ENCODE peak calls at places on chromosomes 2 and 18, in nine cellular contexts. One of them, this sample, is unnamed. For H3K27me3, the result is how much of the 10 kb centered on the place peaks cover.

GRCh38 chr18:23250893-23251656 is 115.8 kb downstream of the CABLES1 start:
- DNase-seq in HL-60: peak
- DNase-seq in sigmoid colon: no peak
- DNase-seq in suprapubic skin: no peak
- DNase-seq in endothelial cell of umbilical vein: no peak
- DNase-seq in upper lobe of left lung: peak
- DNase-seq in transverse colon: no peak
- DNase-seq in spleen: no peak
- DNase-seq in breast epithelium: no peak
- DNase-seq in this sample: no peak

GRCh38 chr2:173288561-173288960 is 66.1 kb upstream of the CDCA7 start:
- DNase-seq in spleen: no peak
- DNase-seq in HL-60: no peak
- DNase-seq in transverse colon: no peak
- DNase-seq in sigmoid colon: no peak
- DNase-seq in suprapubic skin: no peak
- DNase-seq in breast epithelium: no peak
- DNase-seq in endothelial cell of umbilical vein: no peak
- DNase-seq in upper lobe of left lung: no peak
- DNase-seq in this sample: no peak

GRCh38 chr18:24601624-24602023 is 141.2 kb downstream of the HRH4 start:
- DNase-seq in suprapubic skin: no peak
- DNase-seq in HL-60: no peak
- DNase-seq in sigmoid colon: no peak
- DNase-seq in spleen: no peak
- DNase-seq in transverse colon: no peak
- DNase-seq in upper lobe of left lung: no peak
- DNase-seq in breast epithelium: no peak
- DNase-seq in endothelial cell of umbilical vein: no peak
- DNase-seq in this sample: no peak

GRCh38 chr2:10238991-10239485 is 63.7 kb upstream of the HPCAL1 start:
- DNase-seq in spleen: peak
- DNase-seq in upper lobe of left lung: no peak
- DNase-seq in sigmoid colon: peak
- DNase-seq in endothelial cell of umbilical vein: no peak
- DNase-seq in suprapubic skin: peak
- DNase-seq in transverse colon: no peak
- DNase-seq in breast epithelium: no peak
- DNase-seq in HL-60: no peak
- DNase-seq in this sample: no peak

GRCh38 chr18:12307871-12308385 is at the start of gene TUBB6:
- DNase-seq in suprapubic skin: peak
- DNase-seq in endothelial cell of umbilical vein: peak
- DNase-seq in spleen: peak
- DNase-seq in breast epithelium: peak
- DNase-seq in sigmoid colon: peak
- DNase-seq in upper lobe of left lung: peak
- DNase-seq in transverse colon: peak
- DNase-seq in HL-60: no peak
- DNase-seq in this sample: no peak

GRCh38 chr2:98510322-98510662 is 65.6 kb downstream of the INPP4A start:
- DNase-seq in transverse colon: no peak
- DNase-seq in spleen: no peak
- DNase-seq in HL-60: no peak
- DNase-seq in upper lobe of left lung: no peak
- DNase-seq in endothelial cell of umbilical vein: no peak
- DNase-seq in breast epithelium: no peak
- DNase-seq in sigmoid colon: no peak
- DNase-seq in suprapubic skin: no peak
- DNase-seq in this sample: peak

GRCh38 chr2:236943841-236944513 is 141.7 kb upstream of the COPS8 start:
- DNase-seq in spleen: no peak
- DNase-seq in endothelial cell of umbilical vein: no peak
- DNase-seq in breast epithelium: no peak
- DNase-seq in upper lobe of left lung: no peak
- DNase-seq in transverse colon: no peak
- DNase-seq in suprapubic skin: no peak
- DNase-seq in sigmoid colon: no peak
- DNase-seq in HL-60: no peak
- DNase-seq in this sample: peak

GRCh38 chr2:112692496-112692911 is 28.3 kb upstream of the NT5DC4 start:
- DNase-seq in suprapubic skin: peak
- DNase-seq in spleen: no peak
- DNase-seq in transverse colon: peak
- DNase-seq in endothelial cell of umbilical vein: peak
- DNase-seq in HL-60: peak
- DNase-seq in breast epithelium: peak
- DNase-seq in upper lobe of left lung: peak
- DNase-seq in sigmoid colon: no peak
- DNase-seq in this sample: no peak

GRCh38 chr2:149894226-149894625 is 306.7 kb upstream of the MMADHC start:
- DNase-seq in sigmoid colon: no peak
- DNase-seq in breast epithelium: no peak
- DNase-seq in suprapubic skin: no peak
- DNase-seq in transverse colon: no peak
- DNase-seq in spleen: no peak
- DNase-seq in HL-60: no peak
- DNase-seq in upper lobe of left lung: no peak
- DNase-seq in endothelial cell of umbilical vein: no peak
- DNase-seq in this sample: no peak

GRCh38 chr2:189798312-189799029 is 14.2 kb downstream of the PMS1 start:
- DNase-seq in transverse colon: no peak
- DNase-seq in breast epithelium: no peak
- DNase-seq in endothelial cell of umbilical vein: peak
- DNase-seq in suprapubic skin: no peak
- DNase-seq in spleen: no peak
- DNase-seq in HL-60: no peak
- DNase-seq in sigmoid colon: no peak
- DNase-seq in upper lobe of left lung: no peak
- DNase-seq in this sample: no peak

GRCh38 chr18:67513285-67513684 is 3.2 kb downstream of the DSEL start:
- DNase-seq in upper lobe of left lung: no peak
- DNase-seq in suprapubic skin: no peak
- DNase-seq in transverse colon: no peak
- DNase-seq in breast epithelium: no peak
- DNase-seq in sigmoid colon: no peak
- DNase-seq in spleen: no peak
- DNase-seq in HL-60: no peak
- DNase-seq in endothelial cell of umbilical vein: peak
- DNase-seq in this sample: no peak

GRCh38 chr2:112149194-112149593 is 11.0 kb downstream of the FBLN7 start:
- DNase-seq in upper lobe of left lung: no peak
- DNase-seq in spleen: no peak
- DNase-seq in suprapubic skin: no peak
- DNase-seq in HL-60: no peak
- DNase-seq in sigmoid colon: no peak
- DNase-seq in endothelial cell of umbilical vein: no peak
- DNase-seq in transverse colon: no peak
- DNase-seq in breast epithelium: no peak
- DNase-seq in this sample: peak

GRCh38 chr2:11155326-11156059 is at the start of gene SLC66A3:
- DNase-seq in upper lobe of left lung: no peak
- DNase-seq in sigmoid colon: no peak
- DNase-seq in spleen: peak
- DNase-seq in breast epithelium: no peak
- DNase-seq in transverse colon: no peak
- DNase-seq in endothelial cell of umbilical vein: peak
- DNase-seq in suprapubic skin: no peak
- DNase-seq in HL-60: peak
- DNase-seq in this sample: peak

GRCh38 chr18:51193621-51194287 is 3.7 kb downstream of the MEX3C start:
- DNase-seq in breast epithelium: no peak
- DNase-seq in suprapubic skin: no peak
- DNase-seq in endothelial cell of umbilical vein: peak
- DNase-seq in spleen: no peak
- DNase-seq in upper lobe of left lung: no peak
- DNase-seq in transverse colon: no peak
- DNase-seq in sigmoid colon: no peak
- DNase-seq in HL-60: no peak
- DNase-seq in this sample: no peak
- H3K4me3 ChIP-seq in breast epithelium: no peak
- H3K4me3 ChIP-seq in suprapubic skin: peak
- H3K4me3 ChIP-seq in endothelial cell of umbilical vein: peak
- H3K4me3 ChIP-seq in spleen: no peak
- H3K4me3 ChIP-seq in upper lobe of left lung: peak
- H3K4me3 ChIP-seq in transverse colon: no peak
- H3K4me3 ChIP-seq in sigmoid colon: no peak
- H3K4me3 ChIP-seq in HL-60: no peak
- H3K4me3 ChIP-seq in this sample: no peak

GRCh38 chr2:118834440-118834810 is 13.0 kb downstream of the EN1 start:
- DNase-seq in spleen: peak
- DNase-seq in suprapubic skin: peak
- DNase-seq in HL-60: no peak
- DNase-seq in upper lobe of left lung: no peak
- DNase-seq in transverse colon: no peak
- DNase-seq in sigmoid colon: no peak
- DNase-seq in breast epithelium: no peak
- DNase-seq in endothelial cell of umbilical vein: no peak
- DNase-seq in this sample: no peak

GRCh38 chr2:118837067-118837466 is 10.4 kb downstream of the EN1 start:
- DNase-seq in breast epithelium: no peak
- DNase-seq in HL-60: no peak
- DNase-seq in sigmoid colon: no peak
- DNase-seq in upper lobe of left lung: no peak
- DNase-seq in suprapubic skin: peak
- DNase-seq in endothelial cell of umbilical vein: no peak
- DNase-seq in transverse colon: no peak
- DNase-seq in spleen: peak
- DNase-seq in this sample: no peak

GRCh38 chr2:118836411-118836930 is 11.0 kb downstream of the EN1 start:
- DNase-seq in HL-60: no peak
- DNase-seq in transverse colon: no peak
- DNase-seq in spleen: peak
- DNase-seq in sigmoid colon: no peak
- DNase-seq in endothelial cell of umbilical vein: no peak
- DNase-seq in upper lobe of left lung: no peak
- DNase-seq in breast epithelium: no peak
- DNase-seq in suprapubic skin: peak
- DNase-seq in this sample: no peak

GRCh38 chr2:118834901-118835738 is 12.3 kb downstream of the EN1 start:
- DNase-seq in breast epithelium: no peak
- DNase-seq in HL-60: no peak
- DNase-seq in sigmoid colon: no peak
- DNase-seq in suprapubic skin: peak
- DNase-seq in endothelial cell of umbilical vein: no peak
- DNase-seq in transverse colon: no peak
- DNase-seq in spleen: peak
- DNase-seq in upper lobe of left lung: no peak
- DNase-seq in this sample: no peak

DNA sequence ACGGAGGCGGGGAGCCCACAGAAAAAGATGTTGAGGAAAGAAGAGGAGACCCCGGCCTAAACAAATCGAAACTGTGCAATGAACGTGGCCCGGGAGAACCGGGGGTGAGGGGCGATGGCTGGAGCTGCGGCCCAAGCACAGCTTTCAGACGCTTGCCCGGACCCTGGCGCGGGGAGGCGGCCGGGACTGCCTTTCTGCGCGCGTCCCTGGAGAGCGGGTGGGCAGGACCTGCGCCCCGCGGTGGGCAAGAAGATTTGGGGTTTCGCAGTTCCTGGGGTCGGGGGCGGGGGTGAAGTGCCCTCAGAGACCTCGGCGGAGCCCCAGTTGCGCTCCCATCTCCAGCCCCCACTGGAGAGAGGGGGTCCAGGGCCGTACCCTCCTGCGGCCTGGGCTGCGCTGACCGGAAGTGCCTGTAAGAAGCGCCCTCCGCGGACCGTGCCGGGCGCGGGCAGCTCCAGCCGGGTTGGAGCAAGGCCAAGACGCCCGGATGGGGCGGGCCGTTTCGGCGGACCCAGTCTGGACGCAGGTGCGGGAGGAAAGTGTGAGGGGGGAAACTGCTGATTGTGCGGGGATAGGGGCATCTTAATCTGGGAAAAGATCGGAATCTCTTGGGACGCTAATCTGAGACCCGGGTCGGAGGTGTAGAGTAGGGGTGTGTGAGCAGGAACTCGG is 11.6 kb downstream of the EN1 start:
- DNase-seq in upper lobe of left lung: no peak
- DNase-seq in suprapubic skin: peak
- DNase-seq in breast epithelium: no peak
- DNase-seq in sigmoid colon: no peak
- DNase-seq in spleen: peak
- DNase-seq in transverse colon: no peak
- DNase-seq in HL-60: no peak
- DNase-seq in endothelial cell of umbilical vein: no peak
- DNase-seq in this sample: no peak
- H3K27me3 ChIP-seq in upper lobe of left lung: under half
- H3K27me3 ChIP-seq in suprapubic skin: half or more
- H3K27me3 ChIP-seq in breast epithelium: under half
- H3K27me3 ChIP-seq in sigmoid colon: half or more
- H3K27me3 ChIP-seq in spleen: half or more
- H3K27me3 ChIP-seq in transverse colon: half or more
- H3K27me3 ChIP-seq in HL-60: half or more
- H3K27me3 ChIP-seq in endothelial cell of umbilical vein: half or more
- H3K27me3 ChIP-seq in this sample: under half

GRCh38 chr2:20637147-20637546 is 13.8 kb downstream of the HS1BP3 start:
- DNase-seq in endothelial cell of umbilical vein: no peak
- DNase-seq in upper lobe of left lung: no peak
- DNase-seq in transverse colon: no peak
- DNase-seq in suprapubic skin: no peak
- DNase-seq in HL-60: no peak
- DNase-seq in breast epithelium: peak
- DNase-seq in sigmoid colon: peak
- DNase-seq in spleen: peak
- DNase-seq in this sample: no peak
- TF ChIP-seq POLR2AphosphoS5 in endothelial cell of umbilical vein: no peak
- TF ChIP-seq POLR2AphosphoS5 in upper lobe of left lung: no peak
- TF ChIP-seq POLR2AphosphoS5 in transverse colon: peak
- TF ChIP-seq POLR2AphosphoS5 in suprapubic skin: no peak
- TF ChIP-seq POLR2AphosphoS5 in HL-60: no peak
- TF ChIP-seq POLR2AphosphoS5 in breast epithelium: no peak
- TF ChIP-seq POLR2AphosphoS5 in sigmoid colon: peak
- TF ChIP-seq POLR2AphosphoS5 in spleen: no peak
- TF ChIP-seq POLR2AphosphoS5 in this sample: peak

GRCh38 chr2:230429513-230429912 is 13.5 kb downstream of the SP100 start:
- DNase-seq in endothelial cell of umbilical vein: no peak
- DNase-seq in breast epithelium: no peak
- DNase-seq in transverse colon: no peak
- DNase-seq in spleen: no peak
- DNase-seq in suprapubic skin: no peak
- DNase-seq in HL-60: no peak
- DNase-seq in sigmoid colon: no peak
- DNase-seq in upper lobe of left lung: no peak
- DNase-seq in this sample: no peak

GRCh38 chr2:230435431-230435830 is 19.4 kb downstream of the SP100 start:
- DNase-seq in spleen: no peak
- DNase-seq in endothelial cell of umbilical vein: no peak
- DNase-seq in sigmoid colon: no peak
- DNase-seq in HL-60: no peak
- DNase-seq in upper lobe of left lung: no peak
- DNase-seq in transverse colon: no peak
- DNase-seq in suprapubic skin: no peak
- DNase-seq in breast epithelium: no peak
- DNase-seq in this sample: no peak

GRCh38 chr2:230439590-230439989 is 23.6 kb downstream of the SP100 start:
- DNase-seq in suprapubic skin: no peak
- DNase-seq in transverse colon: no peak
- DNase-seq in breast epithelium: no peak
- DNase-seq in upper lobe of left lung: no peak
- DNase-seq in HL-60: no peak
- DNase-seq in spleen: no peak
- DNase-seq in sigmoid colon: no peak
- DNase-seq in endothelial cell of umbilical vein: peak
- DNase-seq in this sample: no peak

GRCh38 chr2:230430957-230431635 is 15.1 kb downstream of the SP100 start:
- DNase-seq in upper lobe of left lung: no peak
- DNase-seq in HL-60: no peak
- DNase-seq in suprapubic skin: no peak
- DNase-seq in breast epithelium: no peak
- DNase-seq in endothelial cell of umbilical vein: no peak
- DNase-seq in transverse colon: no peak
- DNase-seq in sigmoid colon: no peak
- DNase-seq in spleen: no peak
- DNase-seq in this sample: no peak

GRCh38 chr2:230434677-230435324 is 18.8 kb downstream of the SP100 start:
- DNase-seq in spleen: no peak
- DNase-seq in suprapubic skin: no peak
- DNase-seq in endothelial cell of umbilical vein: no peak
- DNase-seq in upper lobe of left lung: no peak
- DNase-seq in sigmoid colon: no peak
- DNase-seq in transverse colon: no peak
- DNase-seq in HL-60: no peak
- DNase-seq in breast epithelium: no peak
- DNase-seq in this sample: no peak
- H3K4me3 ChIP-seq in spleen: no peak
- H3K4me3 ChIP-seq in suprapubic skin: no peak
- H3K4me3 ChIP-seq in endothelial cell of umbilical vein: no peak
- H3K4me3 ChIP-seq in upper lobe of left lung: no peak
- H3K4me3 ChIP-seq in sigmoid colon: no peak
- H3K4me3 ChIP-seq in transverse colon: no peak
- H3K4me3 ChIP-seq in HL-60: no peak
- H3K4me3 ChIP-seq in breast epithelium: no peak
- H3K4me3 ChIP-seq in this sample: no peak